ENCODE peak calls at places on chromosomes 3 and 15, in seven cellular contexts. F is psoas muscle, B is heart right ventricle, L is stomach, A is neural progenitor cell, D is AG04450, X is fibroblast of lung. U is an unnamed sample.

GRCh38 chr3:11224010-11224409 is 48.2 kb upstream of the ATG7 start:
- DNase-seq in A (no peak), X (no peak), B (no peak), L (no peak), D (no peak), F (no peak), U (no peak)

GRCh38 chr3:110928016-110928662 is 143.5 kb upstream of the NECTIN3 start:
- DNase-seq in A (no peak), D (no peak), B (no peak), L (no peak), X (no peak), F (no peak), U (no peak)

GRCh38 chr3:48088056-48088748 is 72.0 kb upstream of the MAP4 start:
- DNase-seq in L (peak), F (no peak), A (peak), X (peak), D (no peak), B (peak), U (peak)

GRCh38 chr3:50167069-50167781 is 12.1 kb downstream of the SEMA3F start:
- DNase-seq in B (no peak), D (no peak), X (peak), F (no peak), L (peak), A (peak), U (no peak)

GRCh38 chr3:61877359-61877770 is 316.0 kb downstream of the PTPRG start:
- DNase-seq in D (no peak), B (no peak), X (peak), L (no peak), A (peak), F (no peak), U (no peak)

GRCh38 chr3:93910085-93910484 is 63.6 kb downstream of the PROS1 start:
- DNase-seq in F (no peak), A (no peak), D (no peak), X (peak), L (no peak), B (no peak), U (no peak)

GRCh38 chr15:41945701-41946100 is 26.7 kb downstream of the EHD4 start:
- DNase-seq in B (no peak), F (no peak), A (no peak), D (no peak), X (no peak), L (no peak), U (no peak)

GRCh38 chr3:172256101-172256687 is 192.1 kb downstream of the GHSR start:
- DNase-seq in B (peak), X (peak), A (no peak), F (peak), L (no peak), D (no peak), U (no peak)

GRCh38 chr3:33717616-33717865 is 513 bp downstream of the CLASP2 start:
- DNase-seq in D (no peak), B (peak), L (peak), X (no peak), F (peak), A (peak), U (peak)

GRCh38 chr15:62075595-62076279 is 9.0 kb downstream of the C2CD4A start:
- DNase-seq in F (no peak), B (no peak), D (no peak), X (peak), L (peak), A (no peak), U (peak)

GRCh38 chr3:125334675-125335560 is 40.2 kb downstream of the ZNF148 start:
- DNase-seq in X (peak), L (no peak), B (no peak), F (no peak), A (no peak), D (no peak), U (no peak)

GRCh38 chr3:159185443-159186050 is 383.7 kb downstream of the MFSD1 start:
- DNase-seq in A (no peak), L (no peak), F (no peak), B (no peak), D (no peak), X (no peak), U (no peak)

GRCh38 chr15:50249704-50250103 is 15.8 kb downstream of the HDC start:
- DNase-seq in X (no peak), L (no peak), D (no peak), B (no peak), A (no peak), F (no peak), U (no peak)

GRCh38 chr3:165642761-165643432 is 194.3 kb downstream of the BCHE start:
- DNase-seq in F (peak), L (no peak), B (peak), D (peak), X (peak), A (no peak), U (peak)

GRCh38 chr15:78811124-78811824 is at the start of gene ADAMTS7:
- DNase-seq in X (peak), A (peak), L (peak), B (peak), D (peak), F (peak), U (peak)

DNA sequence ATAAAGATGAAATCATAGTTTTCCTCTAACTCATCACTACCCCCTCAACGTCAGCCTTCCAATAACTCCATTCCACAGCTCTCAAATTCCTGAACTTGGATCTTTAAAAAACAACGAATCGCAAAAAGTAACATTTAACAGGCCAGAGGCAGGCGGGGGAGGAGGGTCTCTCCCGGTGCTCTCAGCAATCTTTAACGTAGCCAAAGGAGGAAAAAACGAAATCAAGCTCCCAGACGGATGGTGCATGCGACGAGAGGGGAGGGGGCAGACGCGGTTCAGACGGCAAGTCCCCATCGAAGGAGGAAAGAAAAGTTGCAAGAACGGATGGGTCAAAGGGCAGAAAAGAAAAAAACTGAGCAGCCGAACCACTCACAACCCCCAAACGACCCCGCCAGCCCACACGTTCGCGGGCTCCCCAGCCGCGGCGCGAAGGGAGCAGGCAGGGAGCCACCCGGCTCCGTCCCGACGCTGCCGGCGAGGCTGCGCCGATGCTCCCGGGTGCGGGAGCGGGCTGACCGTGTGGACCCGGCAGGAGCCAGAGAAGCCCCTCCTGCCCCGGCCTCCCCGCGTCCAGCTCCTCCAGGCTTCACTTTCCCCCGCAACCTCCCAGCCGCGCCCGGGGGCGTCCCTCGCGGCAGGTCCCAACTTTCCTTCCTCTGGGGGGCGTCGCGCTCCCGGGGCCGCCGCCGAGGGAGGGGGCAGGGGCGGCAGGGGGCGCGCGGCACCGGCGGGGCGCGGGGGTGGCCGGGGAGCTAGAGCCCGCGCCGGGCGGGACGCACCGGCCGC is 661 bp downstream of the PEAK1 start:
- DNase-seq in F (peak), D (no peak), X (peak), L (peak), A (peak), B (peak), U (peak)
- TF ChIP-seq CTCF in F (peak), D (peak), X (peak), L (no peak), A (peak), B (peak), U (no peak)

DNA sequence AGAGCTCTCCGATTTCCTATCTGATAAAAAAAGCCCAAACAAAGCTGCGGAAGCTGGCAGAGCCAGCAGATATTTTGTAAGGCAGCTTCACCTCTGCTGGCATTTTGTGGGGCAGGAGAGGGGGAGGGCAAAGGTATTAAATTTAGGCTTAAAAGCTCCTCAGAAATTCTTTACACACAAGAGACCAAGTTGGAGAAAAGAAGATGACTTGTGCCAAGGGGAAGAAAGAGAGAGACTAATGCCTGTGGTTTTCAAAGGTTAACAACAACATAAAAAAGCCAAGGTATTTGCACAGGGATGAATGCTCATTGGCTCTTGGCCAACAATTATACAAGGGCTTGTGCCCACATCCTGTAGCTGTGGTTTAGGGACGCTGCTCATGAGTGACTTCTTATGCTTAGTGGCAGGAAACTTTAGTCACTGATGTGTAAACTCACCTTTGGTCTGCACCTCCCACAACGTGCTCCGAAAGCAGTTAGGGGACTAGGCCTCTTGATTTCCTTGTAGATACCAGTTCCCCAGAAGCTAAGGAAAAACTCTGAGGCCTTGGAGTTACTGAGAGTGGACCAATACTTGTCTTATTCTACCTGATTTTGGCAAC is 152.9 kb downstream of the TPRG1 start:
- DNase-seq in A (no peak), L (peak), D (peak), B (peak), X (peak), F (no peak), U (peak)
- H3K27ac ChIP-seq in A (no peak), L (peak), D (no peak), B (no peak), X (no peak), F (peak), U (no peak)

GRCh38 chr3:41574900-41575299 is 375.6 kb downstream of the CTNNB1 start:
- DNase-seq in A (peak), X (no peak), F (no peak), D (no peak), L (no peak), B (no peak), U (no peak)
- TF ChIP-seq CTCF in A (peak), X (peak), F (no peak), D (peak), L (no peak), B (no peak), U (no peak)

GRCh38 chr3:57557088-57557537 is 1.0 kb downstream of the PDE12 start:
- DNase-seq in L (peak), X (peak), B (no peak), D (no peak), A (peak), F (peak), U (peak)

GRCh38 chr3:57555316-57555715 is 758 bp upstream of the PDE12 start:
- DNase-seq in A (no peak), F (no peak), B (no peak), L (no peak), D (no peak), X (no peak), U (no peak)

GRCh38 chr3:57555738-57556458 is at the start of gene PDE12:
- DNase-seq in A (peak), L (peak), B (peak), F (peak), X (peak), D (peak), U (peak)

GRCh38 chr3:57559526-57559925 is 3.5 kb downstream of the PDE12 start:
- DNase-seq in A (no peak), F (no peak), D (no peak), B (no peak), X (peak), L (no peak), U (no peak)

GRCh38 chr3:57556459-57557087 is 499 bp downstream of the PDE12 start:
- DNase-seq in B (no peak), X (peak), F (peak), A (no peak), D (no peak), L (peak), U (peak)
- H3K27ac ChIP-seq in B (peak), X (peak), F (peak), A (no peak), D (peak), L (peak), U (peak)

DNA sequence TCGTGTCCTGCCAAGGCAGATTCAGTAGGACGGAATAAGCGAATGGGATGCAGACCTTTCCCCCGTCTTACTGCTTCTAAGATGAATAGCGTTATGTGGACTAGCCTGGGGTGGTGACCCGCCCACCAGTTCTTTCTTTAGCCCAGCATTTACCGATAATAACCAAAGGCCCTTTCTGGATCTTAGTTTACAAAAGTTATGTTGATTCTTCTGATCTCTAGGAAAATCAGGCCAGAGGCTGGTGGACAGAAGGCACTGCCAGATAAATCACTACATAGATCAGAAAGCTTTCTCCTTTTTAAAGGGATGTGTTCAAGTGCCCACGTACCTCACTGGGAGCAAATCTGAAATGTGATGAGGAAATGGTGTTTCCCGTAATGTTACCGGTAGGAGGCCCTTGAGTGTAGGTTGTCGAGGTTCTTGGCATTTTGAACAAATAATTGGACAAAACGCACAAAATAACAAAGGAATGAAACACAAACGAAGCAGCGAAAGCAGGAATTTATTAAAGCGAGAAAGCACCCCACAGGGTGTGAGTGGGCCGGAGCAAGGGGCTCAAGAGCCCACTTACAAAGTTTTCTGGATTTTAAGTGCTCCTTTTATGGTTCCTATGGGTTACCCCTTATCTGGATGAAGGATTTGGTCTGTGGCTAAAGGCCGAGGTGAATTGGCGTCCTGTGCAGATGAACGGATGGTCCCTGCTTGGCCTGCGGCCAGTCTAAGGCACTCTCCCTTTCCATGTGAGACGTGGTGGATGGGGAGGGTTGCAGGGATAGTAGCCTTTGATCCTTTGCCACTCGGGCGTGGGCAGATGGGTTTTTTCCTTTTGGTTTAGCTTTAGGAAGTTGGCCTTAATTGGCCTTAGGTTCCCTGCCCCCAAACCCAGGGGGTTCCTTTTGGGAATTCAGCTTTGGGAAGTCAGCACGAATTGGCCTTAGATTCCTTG is 977 bp downstream of the SNX1 start:
- DNase-seq in X (peak), B (no peak), L (no peak), F (no peak), A (peak), D (no peak), U (no peak)
- TF ChIP-seq CTCF in X (peak), B (no peak), L (no peak), F (no peak), A (peak), D (peak), U (no peak)

GRCh38 chr3:42508562-42508961 is 6.1 kb downstream of the VIPR1 start:
- DNase-seq in D (no peak), A (no peak), B (no peak), X (no peak), F (no peak), L (no peak), U (no peak)

GRCh38 chr3:42507751-42508335 is 5.4 kb downstream of the VIPR1 start:
- DNase-seq in X (no peak), F (no peak), D (no peak), A (no peak), B (no peak), L (no peak), U (no peak)

GRCh38 chr3:42509111-42509510 is 6.7 kb downstream of the VIPR1 start:
- DNase-seq in A (no peak), B (no peak), D (no peak), L (no peak), F (no peak), X (no peak), U (no peak)

GRCh38 chr3:42505849-42506410 is 3.5 kb downstream of the VIPR1 start:
- DNase-seq in A (no peak), F (no peak), X (no peak), D (no peak), B (no peak), L (no peak), U (peak)

DNA sequence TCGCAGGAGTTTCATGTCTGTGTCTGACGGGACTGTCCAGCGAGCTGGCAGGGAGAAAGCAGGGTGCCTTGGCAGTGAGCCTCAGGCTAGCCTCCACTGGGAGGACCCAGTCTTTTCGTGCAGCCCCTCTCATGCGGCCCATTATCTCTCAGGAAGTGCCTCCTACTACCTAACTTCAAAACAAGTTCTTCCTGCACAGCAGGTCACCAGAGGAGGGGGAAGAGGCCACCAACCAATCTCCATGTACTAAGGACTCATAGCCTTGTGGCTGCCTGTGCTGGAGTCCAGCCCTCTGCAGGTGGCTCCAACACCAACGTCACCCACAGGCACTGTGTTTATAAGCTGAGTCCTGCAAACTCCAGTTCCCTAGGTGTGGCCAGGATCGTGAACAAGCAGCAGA is 4.8 kb downstream of the VIPR1 start:
- DNase-seq in F (no peak), A (no peak), D (no peak), B (no peak), X (no peak), L (peak), U (peak)
- H3K27ac ChIP-seq in F (no peak), A (no peak), D (no peak), B (no peak), X (no peak), L (peak), U (no peak)

GRCh38 chr3:38837358-38837757 is 21.3 kb upstream of the SCN10A start:
- DNase-seq in F (no peak), B (no peak), A (no peak), L (no peak), D (no peak), X (no peak), U (no peak)

GRCh38 chr3:38842266-38842965 is 26.4 kb upstream of the SCN10A start:
- DNase-seq in B (no peak), L (no peak), F (no peak), X (no peak), A (peak), D (no peak), U (no peak)

GRCh38 chr3:38843898-38844297 is 27.9 kb upstream of the SCN10A start:
- DNase-seq in L (no peak), A (peak), B (peak), F (no peak), D (peak), X (peak), U (peak)

GRCh38 chr3:38836561-38836960 is 20.5 kb upstream of the SCN10A start:
- DNase-seq in B (no peak), L (no peak), D (no peak), A (peak), X (no peak), F (no peak), U (no peak)

DNA sequence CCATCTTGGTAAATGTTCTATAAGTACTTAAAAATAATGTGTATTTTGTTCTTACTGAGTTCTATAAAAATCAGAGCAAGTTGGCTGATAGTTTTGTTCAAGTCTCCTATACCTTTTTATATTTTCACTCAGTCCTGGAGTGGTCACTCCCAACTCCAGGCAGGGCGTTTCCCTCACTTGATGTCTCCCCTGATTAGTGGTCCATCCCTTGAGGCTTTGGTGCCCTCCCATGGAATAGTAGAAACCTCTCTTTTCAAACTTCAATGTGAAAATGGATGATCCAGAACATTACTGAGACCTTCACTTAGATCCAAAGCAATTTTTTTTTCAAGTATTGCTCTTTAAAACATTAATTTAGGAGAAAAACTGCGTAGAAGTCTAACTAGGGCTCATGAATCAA is 25.0 kb upstream of the SCN10A start:
- DNase-seq in F (no peak), B (no peak), A (no peak), D (no peak), X (no peak), L (no peak), U (no peak)
- TF ChIP-seq CTCF in F (no peak), B (no peak), A (peak), D (peak), X (peak), L (no peak), U (no peak)

DNA sequence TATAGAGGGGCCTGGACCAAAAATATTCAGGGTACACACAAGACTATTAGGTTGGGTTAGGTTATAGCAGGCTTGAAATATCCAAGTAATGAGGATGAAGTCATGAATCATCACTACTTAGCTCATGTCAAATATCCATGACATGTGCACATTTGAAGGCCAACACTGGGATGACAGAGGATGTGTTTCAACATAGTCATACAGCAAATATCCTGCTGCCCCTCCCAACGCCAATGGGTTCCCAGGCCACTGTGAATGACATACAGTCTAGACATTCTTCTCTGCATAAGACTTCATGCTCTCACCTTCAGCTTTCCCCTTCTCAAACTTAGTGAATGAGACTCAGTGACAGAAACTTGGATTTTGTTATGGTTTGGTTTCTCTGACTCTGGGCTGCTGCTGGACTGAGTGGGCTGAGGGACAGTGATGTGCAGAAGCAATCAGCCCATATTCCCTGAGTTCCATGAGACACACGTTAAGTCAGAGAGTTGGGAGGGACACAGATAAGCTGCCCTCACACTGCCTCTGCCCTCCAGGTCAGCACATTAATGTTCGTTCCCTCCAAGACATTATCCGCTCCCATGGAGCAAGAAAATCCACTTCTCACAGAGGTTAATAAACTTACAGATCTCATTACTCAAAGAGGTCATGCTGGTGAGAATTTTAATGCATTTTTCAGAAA is 15.4 kb downstream of the HOMER2 start:
- DNase-seq in D (no peak), X (peak), L (no peak), A (no peak), F (peak), B (no peak), U (no peak)
- H3K27ac ChIP-seq in D (no peak), X (no peak), L (no peak), A (no peak), F (peak), B (no peak), U (peak)

GRCh38 chr15:36344887-36345286 is 234.5 kb upstream of the CDIN1 start:
- DNase-seq in D (no peak), B (no peak), L (no peak), A (no peak), F (no peak), X (no peak), U (no peak)
- TF ChIP-seq CTCF in D (no peak), B (no peak), L (no peak), A (no peak), F (no peak), X (no peak), U (no peak)

GRCh38 chr3:99641480-99641879 is 3.1 kb downstream of the COL8A1 start:
- DNase-seq in B (no peak), F (no peak), D (no peak), X (no peak), L (no peak), A (no peak), U (no peak)
- H3K27ac ChIP-seq in B (peak), F (no peak), D (no peak), X (no peak), L (no peak), A (no peak), U (no peak)